ENCODE peak calls at places on chromosomes 12 and 14, in nine cellular contexts. I is GM12878, L is bronchial epithelial cell, G is dorsolateral prefrontal cortex, O is RWPE1, P is cardiac fibroblast, D is cardiac muscle cell, T is WERI-Rb-1, W is brain microvascular endothelial cell. F is an unnamed sample.

GRCh38 chr14:50658203-50658602 is 9.9 kb downstream of the SAV1 start:
- DNase-seq in L (peak; percentile 26), T (no peak), I (no peak), P (peak; percentile 86), O (no peak), W (peak; percentile 66), D (no peak), G (no peak), F (peak; percentile 41)

GRCh38 chr12:110316861-110317260 is 35.8 kb downstream of the ATP2A2 start:
- DNase-seq in G (no peak), L (no peak), P (peak; percentile 77), T (no peak), D (no peak), I (no peak), W (peak; percentile 43), O (no peak), F (peak; percentile 38)

GRCh38 chr12:58575281-58575680 is 345.0 kb downstream of the LRIG3 start:
- DNase-seq in W (peak; percentile 86), T (no peak), I (no peak), O (no peak), L (peak; percentile 21), G (no peak), P (peak; percentile 61), D (no peak), F (no peak)

GRCh38 chr12:19093218-19093617 is 36.3 kb upstream of the PLEKHA5 start:
- DNase-seq in O (no peak), T (no peak), W (peak; percentile 12), L (no peak), D (no peak), I (no peak), G (no peak), P (peak; percentile 7), F (no peak)

GRCh38 chr12:46212108-46212982 is 56.5 kb downstream of the SLC38A1 start:
- DNase-seq in L (no peak), T (no peak), P (no peak), D (no peak), O (no peak), I (no peak), W (no peak), G (no peak), F (no peak)

GRCh38 chr12:47820631-47821345 is 1.1 kb upstream of the HDAC7 start:
- DNase-seq in O (peak; percentile 98), P (peak; percentile 98), W (peak; percentile 95), L (peak; percentile 79), I (no peak), T (no peak), G (no peak), D (peak; percentile 75), F (peak; percentile 95)

GRCh38 chr12:95216704-95217376 is 427 bp downstream of the FGD6 start:
- DNase-seq in I (no peak), D (no peak), L (no peak), T (no peak), O (peak; percentile 26), G (no peak), P (no peak), W (no peak), F (peak; percentile 54)

GRCh38 chr14:38964630-38965029 is 138.4 kb downstream of the SEC23A start:
- DNase-seq in P (peak; percentile 18), T (no peak), I (no peak), D (no peak), W (peak; percentile 56), O (no peak), G (no peak), L (peak; percentile 30), F (peak; percentile 8)

GRCh38 chr12:107914460-107914977 is 140.0 kb downstream of the ASCL4 start:
- DNase-seq in O (no peak), G (no peak), D (no peak), W (no peak), I (no peak), P (no peak), T (no peak), L (no peak), F (no peak)

GRCh38 chr12:107912421-107913004 is 138.0 kb downstream of the ASCL4 start:
- DNase-seq in G (peak; percentile 33), T (peak; percentile 66), O (peak; percentile 14), I (no peak), W (no peak), P (peak; percentile 6), D (peak; percentile 60), L (peak; percentile 54), F (peak; percentile 50)

GRCh38 chr12:107921062-107921461 is 146.6 kb downstream of the ASCL4 start:
- DNase-seq in O (no peak), W (no peak), I (no peak), G (no peak), T (no peak), P (no peak), D (no peak), L (peak; percentile 48), F (no peak)

DNA sequence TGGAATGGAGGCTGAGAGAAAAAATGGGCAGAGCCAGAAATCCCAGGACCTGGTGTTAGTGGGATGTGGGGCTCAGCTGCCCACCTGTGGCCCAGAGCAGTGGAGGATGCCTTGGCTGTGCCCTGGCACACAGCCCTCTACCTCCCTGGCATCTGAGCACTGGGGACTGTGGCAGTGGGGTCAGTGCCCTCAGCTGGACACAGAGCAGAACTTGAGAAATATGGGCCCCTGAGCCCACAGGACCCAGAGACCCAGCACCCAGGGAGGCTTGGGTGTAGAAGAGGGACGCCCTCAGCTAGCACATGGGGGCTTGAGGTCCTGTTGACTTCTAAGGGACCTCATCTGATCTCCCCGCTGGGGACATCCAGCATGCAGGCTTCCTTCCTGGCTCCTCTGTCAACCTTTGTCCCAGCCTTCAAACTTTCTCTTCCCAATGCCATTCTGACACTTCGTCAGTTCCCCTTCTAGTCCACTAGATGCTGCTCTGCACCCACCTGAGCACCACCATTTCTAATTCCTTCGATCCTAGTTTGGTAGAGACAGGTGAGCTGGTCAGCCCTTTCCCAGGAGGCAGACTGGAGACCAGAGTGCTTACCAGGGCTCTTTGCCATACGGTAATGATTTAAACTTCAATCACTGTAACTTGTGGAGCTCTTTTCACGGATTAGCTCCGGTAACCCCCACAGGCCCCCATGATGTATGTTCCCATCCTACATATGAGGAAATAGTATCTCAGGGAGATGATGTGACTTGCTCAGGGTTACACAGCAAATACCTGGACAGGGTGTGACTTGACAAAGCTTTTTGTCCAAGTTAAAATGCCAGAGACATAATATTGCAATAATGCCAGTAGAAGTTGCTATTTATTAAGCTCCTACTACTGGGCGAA is 143.7 kb downstream of the ASCL4 start:
- DNase-seq in D (peak; percentile 48), P (peak; percentile 19), T (peak; percentile 22), I (no peak), L (peak; percentile 53), G (no peak), W (peak; percentile 10), O (peak; percentile 64), F (peak; percentile 46)
- TF ChIP-seq CTCF in D (peak; percentile 62), P (peak; percentile 73), T (peak; percentile 91), I (peak; percentile 84), L (peak; percentile 86), G (peak; percentile 55), W (peak; percentile 80), O (peak; percentile 76), F (peak; percentile 61)

GRCh38 chr14:88628033-88628432 is 65.2 kb downstream of the ZC3H14 start:
- DNase-seq in D (no peak), W (no peak), G (no peak), L (no peak), P (no peak), I (no peak), T (no peak), O (no peak), F (no peak)

GRCh38 chr14:88631091-88631490 is 68.3 kb downstream of the ZC3H14 start:
- DNase-seq in L (no peak), G (no peak), O (no peak), I (no peak), T (no peak), D (no peak), P (no peak), W (no peak), F (no peak)

GRCh38 chr14:88628452-88628851 is 65.6 kb downstream of the ZC3H14 start:
- DNase-seq in W (no peak), P (no peak), D (no peak), T (no peak), G (no peak), L (no peak), I (no peak), O (no peak), F (no peak)

GRCh38 chr14:88630565-88630964 is 67.7 kb downstream of the ZC3H14 start:
- DNase-seq in T (no peak), W (peak; percentile 93), P (peak; percentile 75), L (peak; percentile 43), G (no peak), O (no peak), D (no peak), I (peak; percentile 13), F (no peak)

GRCh38 chr14:88632512-88632911 is 69.7 kb downstream of the ZC3H14 start:
- DNase-seq in W (no peak), I (no peak), O (no peak), P (no peak), D (no peak), L (no peak), G (no peak), T (no peak), F (no peak)
- TF ChIP-seq CTCF in W (no peak), I (no peak), O (no peak), P (no peak), D (no peak), L (no peak), G (no peak), T (no peak), F (no peak)

DNA sequence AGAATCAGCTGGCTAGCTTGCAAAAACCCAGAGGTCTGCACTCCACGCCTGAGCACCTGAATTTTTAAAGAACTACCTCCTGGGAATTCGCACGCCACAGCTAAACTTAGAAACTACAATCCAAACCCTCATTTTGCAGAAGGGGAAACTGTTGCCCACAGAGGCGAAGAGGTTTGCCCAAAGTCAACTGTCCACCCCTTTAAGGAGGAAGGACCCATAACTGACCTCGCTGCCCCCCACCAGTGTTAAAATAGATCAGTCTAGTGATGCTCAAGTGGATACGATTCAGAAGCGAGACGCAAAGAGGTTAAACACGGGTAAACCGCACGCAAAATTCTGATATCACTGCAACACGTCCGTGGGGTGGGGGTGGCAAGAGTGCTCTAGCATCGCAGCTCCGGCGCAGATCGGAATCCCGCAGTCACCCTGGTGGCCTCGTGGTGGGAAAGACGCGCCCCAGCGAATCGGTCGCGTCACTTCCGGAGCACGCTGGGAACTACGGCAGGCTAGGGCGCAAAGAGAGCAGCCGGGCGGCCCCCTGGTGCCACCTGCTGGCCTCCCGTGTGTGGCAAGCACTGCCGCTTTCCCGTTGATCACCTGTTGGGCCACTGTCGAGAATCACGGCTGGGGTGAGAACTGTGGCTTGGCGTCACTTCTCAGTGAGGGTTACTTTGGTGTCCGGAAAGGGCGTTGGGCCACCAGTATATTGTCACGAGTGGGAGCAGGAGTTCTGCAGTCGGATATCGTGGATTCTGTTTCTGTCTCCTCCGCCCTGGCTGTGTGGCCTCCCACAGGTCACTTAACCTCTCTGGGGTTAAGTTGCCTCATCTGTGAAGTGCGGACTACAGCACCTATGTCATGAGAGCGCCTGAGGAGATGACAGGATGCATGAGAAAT is at the start of gene ALKBH2:
- DNase-seq in L (peak; percentile 75), G (peak; percentile 90), D (peak; percentile 96), P (peak; percentile 93), T (peak; percentile 92), I (peak; percentile 72), O (peak; percentile 84), W (peak; percentile 89), F (peak; percentile 90)
- TF ChIP-seq CTCF in L (peak; percentile 100), G (peak; percentile 99), D (peak; percentile 95), P (peak; percentile 99), T (peak; percentile 99), I (peak; percentile 98), O (peak; percentile 97), W (peak; percentile 98), F (peak; percentile 88)

GRCh38 chr12:52300796-52301691 is 9.7 kb upstream of the KRT81 start:
- DNase-seq in G (no peak), I (no peak), T (no peak), W (no peak), D (peak; percentile 47), L (no peak), P (no peak), O (no peak), F (no peak)

GRCh38 chr12:52307836-52308806 is 13.1 kb downstream of the KRT83 start:
- DNase-seq in W (peak; percentile 20), D (peak; percentile 82), L (peak; percentile 31), T (peak; percentile 47), I (no peak), P (peak; percentile 29), O (peak; percentile 38), G (peak; percentile 58), F (peak; percentile 30)

GRCh38 chr12:52310622-52311281 is 10.4 kb downstream of the KRT83 start:
- DNase-seq in D (no peak), W (peak; percentile 6), L (peak; percentile 52), P (peak; percentile 29), G (peak; percentile 16), T (no peak), I (no peak), O (no peak), F (no peak)

GRCh38 chr12:52308807-52309425 is 12.3 kb downstream of the KRT83 start:
- DNase-seq in P (no peak), W (no peak), D (no peak), L (no peak), G (peak; percentile 27), I (no peak), O (no peak), T (no peak), F (no peak)

GRCh38 chr12:52305921-52306705 is 14.8 kb upstream of the KRT81 start:
- DNase-seq in T (no peak), D (no peak), L (no peak), P (no peak), O (no peak), G (no peak), W (no peak), I (no peak), F (peak; percentile 37)
- TF ChIP-seq CTCF in T (peak; percentile 49), D (peak; percentile 50), L (peak; percentile 38), P (peak; percentile 36), O (no peak), G (no peak), W (peak; percentile 49), I (peak; percentile 0), F (peak; percentile 32)